ENCODE peak calls at places on chromosomes 12 and 14, in seven cellular contexts. M is GM13976, U is endodermal cell, J is esophagus squamous epithelium, A is A549, B is H9, C is Panc1. E is an unnamed sample.

GRCh38 chr12:110737532-110737931 is 5.2 kb downstream of the PPP1CC start:
- DNase-seq in M (no peak), U (peak), J (no peak), A (no peak), B (no peak), C (no peak), E (no peak)

GRCh38 chr14:23578560-23579310 is at the start of gene JPH4:
- DNase-seq in M (no peak), U (peak), J (no peak), A (no peak), B (peak), C (no peak), E (no peak)

GRCh38 chr12:94621662-94622359 is 28.5 kb downstream of the TMCC3 start:
- DNase-seq in M (peak), U (peak), J (no peak), A (no peak), B (no peak), C (no peak), E (no peak)

GRCh38 chr14:74140374-74140850 is 55.7 kb downstream of the LIN52 start:
- DNase-seq in M (no peak), U (no peak), J (no peak), A (no peak), B (no peak), C (no peak), E (no peak)

GRCh38 chr14:22540286-22540685 is 48.7 kb downstream of the DAD1 start:
- DNase-seq in M (no peak), U (no peak), J (no peak), A (no peak), B (no peak), C (no peak), E (no peak)

GRCh38 chr12:115383668-115384067 is 699.7 kb upstream of the TBX3 start:
- DNase-seq in M (no peak), U (no peak), J (no peak), A (peak), B (no peak), C (no peak), E (peak)

GRCh38 chr14:23567186-23568020 is at the start of gene AP1G2:
- DNase-seq in M (peak), U (peak), J (peak), A (peak), B (peak), C (no peak), E (peak)

GRCh38 chr14:69056389-69056788 is 77.3 kb upstream of the ACTN1 start:
- DNase-seq in M (no peak), U (peak), J (no peak), A (no peak), B (peak), C (no peak), E (no peak)

GRCh38 chr14:89212386-89213235 is 204.4 kb downstream of the FOXN3 start:
- DNase-seq in M (no peak), U (no peak), J (no peak), A (no peak), B (no peak), C (no peak), E (no peak)

GRCh38 chr14:101471723-101472517 is 89.4 kb upstream of the DIO3 start:
- DNase-seq in M (no peak), U (no peak), J (no peak), A (no peak), B (no peak), C (no peak), E (no peak)

GRCh38 chr12:107568718-107569117 is 116.9 kb upstream of the PWP1 start:
- DNase-seq in M (no peak), U (no peak), J (no peak), A (no peak), B (no peak), C (no peak), E (no peak)

GRCh38 chr12:6559500-6559899 is 3.7 kb upstream of the IFFO1 start:
- DNase-seq in M (no peak), U (no peak), J (no peak), A (no peak), B (no peak), C (no peak), E (no peak)

GRCh38 chr12:103947871-103948555 is 17.7 kb upstream of the TDG start:
- DNase-seq in M (no peak), U (no peak), J (no peak), A (no peak), B (no peak), C (no peak), E (no peak)

GRCh38 chr12:114673169-114673833 is 10.7 kb downstream of the TBX3 start:
- DNase-seq in M (no peak), U (peak), J (no peak), A (no peak), B (peak), C (no peak), E (no peak)

GRCh38 chr14:36465178-36465577 is 54.9 kb downstream of the NKX2-1 start:
- DNase-seq in M (no peak), U (no peak), J (no peak), A (no peak), B (no peak), C (no peak), E (no peak)

GRCh38 chr12:42364692-42365091 is 38.7 kb downstream of the PPHLN1 start:
- DNase-seq in M (no peak), U (peak), J (no peak), A (no peak), B (peak), C (no peak), E (no peak)

GRCh38 chr14:53306267-53306721 is 153.2 kb upstream of the DDHD1 start:
- DNase-seq in M (peak), U (peak), J (no peak), A (peak), B (peak), C (peak), E (no peak)

GRCh38 chr12:43835264-43835655 is 621 bp upstream of the TMEM117 start:
- DNase-seq in M (no peak), U (no peak), J (no peak), A (peak), B (no peak), C (no peak), E (no peak)

GRCh38 chr12:4862809-4863208 is 46.9 kb upstream of the KCNA1 start:
- DNase-seq in M (no peak), U (no peak), J (no peak), A (no peak), B (no peak), C (no peak), E (no peak)

GRCh38 chr12:100986595-100987547 is 192.3 kb downstream of the ANO4 start:
- DNase-seq in M (no peak), U (peak), J (no peak), A (no peak), B (peak), C (no peak), E (no peak)

GRCh38 chr12:32466187-32466586 is 66.8 kb downstream of the FGD4 start:
- DNase-seq in M (no peak), U (no peak), J (no peak), A (no peak), B (no peak), C (no peak), E (no peak)

GRCh38 chr12:32471601-32472001 is 72.2 kb downstream of the FGD4 start:
- DNase-seq in M (peak), U (peak), J (no peak), A (no peak), B (no peak), C (no peak), E (no peak)

GRCh38 chr12:32466986-32467711 is 67.8 kb downstream of the FGD4 start:
- DNase-seq in M (no peak), U (no peak), J (no peak), A (no peak), B (no peak), C (no peak), E (no peak)

GRCh38 chr12:32467959-32468863 is 68.9 kb downstream of the FGD4 start:
- DNase-seq in M (no peak), U (peak), J (no peak), A (no peak), B (no peak), C (no peak), E (no peak)

GRCh38 chr12:32470936-32471335 is 71.6 kb downstream of the FGD4 start:
- DNase-seq in M (no peak), U (peak), J (no peak), A (no peak), B (no peak), C (no peak), E (no peak)
- TF ChIP-seq CTCF in M (no peak), U (no peak), J (no peak), A (no peak), B (no peak), C (no peak), E (no peak)

GRCh38 chr12:96132819-96133218 is 61.4 kb upstream of the ELK3 start:
- DNase-seq in M (no peak), U (peak), J (no peak), A (peak), B (no peak), C (no peak), E (no peak)
- TF ChIP-seq CTCF in M (no peak), U (peak), J (no peak), A (peak), B (peak), C (peak), E (no peak)

GRCh38 chr12:49020441-49020840 is 1.9 kb upstream of the PRKAG1 start:
- DNase-seq in M (peak), U (no peak), J (no peak), A (no peak), B (peak), C (no peak), E (no peak)

GRCh38 chr12:49018282-49019119 is at the start of gene PRKAG1:
- DNase-seq in M (peak), U (peak), J (peak), A (peak), B (peak), C (peak), E (peak)

GRCh38 chr12:49019120-49019430 is 499 bp upstream of the PRKAG1 start:
- DNase-seq in M (no peak), U (no peak), J (no peak), A (no peak), B (no peak), C (no peak), E (no peak)

GRCh38 chr12:49021292-49021915 is 2.8 kb upstream of the PRKAG1 start:
- DNase-seq in M (peak), U (no peak), J (no peak), A (no peak), B (peak), C (no peak), E (no peak)

GRCh38 chr12:49019435-49020317 is 1.1 kb upstream of the PRKAG1 start:
- DNase-seq in M (peak), U (peak), J (no peak), A (peak), B (peak), C (no peak), E (no peak)
- TF ChIP-seq CTCF in M (peak), U (peak), J (no peak), A (peak), B (peak), C (no peak), E (peak)

GRCh38 chr12:52245259-52245961 is 12.4 kb downstream of the KRT7 start:
- DNase-seq in M (peak), U (no peak), J (no peak), A (peak), B (peak), C (no peak), E (no peak)
- TF ChIP-seq CTCF in M (no peak), U (no peak), J (no peak), A (no peak), B (no peak), C (no peak), E (no peak)

GRCh38 chr12:19652391-19652790 is 213.1 kb downstream of the AEBP2 start:
- DNase-seq in M (no peak), U (no peak), J (no peak), A (no peak), B (no peak), C (no peak), E (no peak)
- TF ChIP-seq CTCF in M (no peak), U (no peak), J (no peak), A (no peak), B (no peak), C (no peak), E (no peak)

GRCh38 chr14:59788176-59788575 is 82.4 kb downstream of the RTN1 start:
- DNase-seq in M (no peak), U (no peak), J (no peak), A (no peak), B (no peak), C (no peak), E (no peak)

GRCh38 chr14:59787045-59787674 is 83.4 kb downstream of the RTN1 start:
- DNase-seq in M (no peak), U (peak), J (no peak), A (no peak), B (peak), C (no peak), E (no peak)
- TF ChIP-seq CTCF in M (no peak), U (peak), J (no peak), A (no peak), B (peak), C (no peak), E (no peak)

DNA sequence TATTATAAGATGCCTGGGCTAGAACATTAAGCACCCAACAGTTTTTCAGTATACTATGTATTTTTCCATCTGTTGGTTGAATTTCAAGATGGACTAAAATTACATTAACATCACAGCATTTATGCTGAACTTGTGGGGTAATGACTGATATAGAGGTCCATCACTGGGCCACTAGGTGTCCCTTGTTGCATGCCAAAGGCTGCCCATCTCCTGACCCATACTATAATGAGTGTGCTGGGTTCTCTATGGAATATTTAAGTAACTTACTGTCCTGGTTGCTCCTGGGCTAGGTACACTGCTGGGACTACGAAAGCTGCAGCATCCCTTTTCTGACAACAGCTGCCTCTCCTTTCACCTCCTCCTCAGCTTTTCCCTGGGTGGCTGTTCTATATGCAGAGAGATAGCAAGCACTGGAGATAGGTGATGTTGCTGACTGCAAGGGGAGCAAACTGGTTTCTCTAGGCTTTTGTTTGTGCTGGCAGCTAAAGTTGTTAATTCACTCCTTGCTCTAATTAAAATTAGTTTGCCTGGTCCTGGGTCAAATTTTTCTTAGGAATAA is 138.6 kb upstream of the TRHDE start:
- DNase-seq in M (no peak), U (peak), J (no peak), A (no peak), B (peak), C (no peak), E (no peak)
- TF ChIP-seq CTCF in M (no peak), U (peak), J (no peak), A (no peak), B (peak), C (peak), E (no peak)

GRCh38 chr14:90290612-90291011 is 34.3 kb downstream of the PSMC1 start:
- DNase-seq in M (no peak), U (no peak), J (no peak), A (no peak), B (no peak), C (no peak), E (no peak)

GRCh38 chr14:90291699-90292098 is 35.3 kb downstream of the PSMC1 start:
- DNase-seq in M (no peak), U (no peak), J (no peak), A (no peak), B (no peak), C (no peak), E (no peak)

GRCh38 chr14:90295870-90296516 is 35.7 kb downstream of the NRDE2 start:
- DNase-seq in M (no peak), U (no peak), J (no peak), A (no peak), B (no peak), C (no peak), E (no peak)

GRCh38 chr14:90294872-90295271 is 36.9 kb downstream of the NRDE2 start:
- DNase-seq in M (no peak), U (no peak), J (no peak), A (no peak), B (no peak), C (no peak), E (no peak)

GRCh38 chr14:90293766-90294471 is 37.6 kb downstream of the PSMC1 start:
- DNase-seq in M (no peak), U (no peak), J (no peak), A (no peak), B (no peak), C (no peak), E (no peak)
- TF ChIP-seq CTCF in M (no peak), U (no peak), J (no peak), A (no peak), B (no peak), C (peak), E (no peak)

DNA sequence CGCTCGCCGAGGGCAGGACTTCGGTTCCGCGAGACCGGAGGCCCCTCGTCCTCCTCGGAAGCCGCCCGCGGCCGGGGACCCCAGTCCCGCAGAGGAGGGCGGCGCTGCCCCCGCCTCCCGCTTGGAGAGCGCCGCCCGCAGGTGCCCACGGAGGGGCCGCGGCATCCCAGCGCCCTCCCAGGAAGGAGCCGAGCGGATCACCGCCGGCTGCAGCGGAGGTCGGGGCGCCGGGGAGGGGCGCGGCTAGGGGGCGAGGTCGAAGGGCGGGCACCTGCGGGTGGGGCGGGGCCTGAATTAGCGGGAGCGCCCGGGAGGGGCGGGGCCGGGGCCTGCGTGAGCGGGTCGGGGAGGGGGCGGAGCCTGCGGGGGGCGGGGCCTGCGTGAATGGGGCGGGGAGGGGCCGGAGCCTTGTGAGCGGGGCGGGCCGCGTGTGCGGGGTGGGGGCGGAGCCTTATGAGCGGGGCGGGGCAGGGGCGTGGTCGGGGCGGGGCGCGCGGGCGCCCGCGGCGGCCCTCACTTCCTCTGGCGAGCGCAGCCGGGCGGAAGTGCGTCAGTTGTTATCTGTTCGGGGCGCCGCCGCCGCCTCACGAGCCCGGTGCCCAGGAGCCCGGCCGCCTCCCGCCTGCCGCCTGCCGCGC is at the start of gene FBRSL1:
- DNase-seq in M (peak), U (peak), J (peak), A (peak), B (peak), C (no peak), E (peak)
- TF ChIP-seq CTCF in M (no peak), U (no peak), J (no peak), A (peak), B (no peak), C (no peak), E (no peak)

GRCh38 chr12:13079440-13079906 is 24.0 kb downstream of the GSG1 start:
- DNase-seq in M (no peak), U (peak), J (no peak), A (no peak), B (peak), C (no peak), E (no peak)
- TF ChIP-seq CTCF in M (no peak), U (peak), J (no peak), A (no peak), B (peak), C (no peak), E (no peak)